ENCODE peak calls at places on chromosomes 4 and X, in four cellular contexts. One of them, this sample, is unnamed.

GRCh38 chr4:1531683-1532548 is 125.7 kb upstream of the NKX1-1 start:
- DNase-seq in HepG2: no peak
- DNase-seq in K562: no peak
- DNase-seq in GM12878: no peak
- DNase-seq in this sample: peak

GRCh38 chr4:94673961-94674360 is 83.8 kb upstream of the BMPR1B start:
- DNase-seq in HepG2: no peak
- DNase-seq in K562: no peak
- DNase-seq in GM12878: no peak
- DNase-seq in this sample: no peak

GRCh38 chr4:22574880-22575279 is 59.0 kb upstream of the ADGRA3 start:
- DNase-seq in HepG2: no peak
- DNase-seq in K562: no peak
- DNase-seq in GM12878: no peak
- DNase-seq in this sample: no peak

GRCh38 chr4:96154676-96155075 is 314.8 kb downstream of the PDHA2 start:
- DNase-seq in HepG2: no peak
- DNase-seq in K562: no peak
- DNase-seq in GM12878: no peak
- DNase-seq in this sample: no peak

GRCh38 chr4:2045518-2045951 is 13.6 kb upstream of the NAT8L start:
- DNase-seq in HepG2: no peak
- DNase-seq in K562: no peak
- DNase-seq in GM12878: no peak
- DNase-seq in this sample: no peak

GRCh38 chr4:3688018-3688998 is 77.9 kb upstream of the ADRA2C start:
- DNase-seq in HepG2: no peak
- DNase-seq in K562: peak
- DNase-seq in GM12878: no peak
- DNase-seq in this sample: peak

GRCh38 chrX:12026481-12026880 is 111.8 kb upstream of the FRMPD4 start:
- DNase-seq in HepG2: no peak
- DNase-seq in K562: no peak
- DNase-seq in GM12878: no peak
- DNase-seq in this sample: no peak

GRCh38 chr4:95508421-95508820 is 40.4 kb downstream of the UNC5C start:
- DNase-seq in HepG2: no peak
- DNase-seq in K562: no peak
- DNase-seq in GM12878: no peak
- DNase-seq in this sample: no peak

GRCh38 chr4:46648088-46648744 is 258.3 kb upstream of the GABRA2 start:
- DNase-seq in HepG2: peak
- DNase-seq in K562: peak
- DNase-seq in GM12878: no peak
- DNase-seq in this sample: peak

GRCh38 chr4:94452476-94453300 is 946 bp downstream of the PDLIM5 start:
- DNase-seq in HepG2: peak
- DNase-seq in K562: peak
- DNase-seq in GM12878: no peak
- DNase-seq in this sample: peak

GRCh38 chrX:25020391-25021131 is 4.8 kb upstream of the ARX start:
- DNase-seq in HepG2: no peak
- DNase-seq in K562: peak
- DNase-seq in GM12878: no peak
- DNase-seq in this sample: peak

GRCh38 chrX:13463608-13464007 is 105.8 kb upstream of the EGFL6 start:
- DNase-seq in HepG2: no peak
- DNase-seq in K562: no peak
- DNase-seq in GM12878: no peak
- DNase-seq in this sample: no peak

GRCh38 chr4:23878235-23878861 is 11.5 kb downstream of the PPARGC1A start:
- DNase-seq in HepG2: no peak
- DNase-seq in K562: no peak
- DNase-seq in GM12878: no peak
- DNase-seq in this sample: no peak

GRCh38 chr4:8917321-8917811 is 45.7 kb upstream of the HMX1 start:
- DNase-seq in HepG2: no peak
- DNase-seq in K562: no peak
- DNase-seq in GM12878: no peak
- DNase-seq in this sample: no peak

GRCh38 chr4:78059524-78059889 is 2.4 kb downstream of the FRAS1 start:
- DNase-seq in HepG2: peak
- DNase-seq in K562: peak
- DNase-seq in GM12878: no peak
- DNase-seq in this sample: peak

GRCh38 chr4:185535818-185536729 is 767 bp upstream of the PDLIM3 start:
- DNase-seq in HepG2: no peak
- DNase-seq in K562: no peak
- DNase-seq in GM12878: no peak
- DNase-seq in this sample: no peak

GRCh38 chr4:121943941-121944340 is 7.9 kb downstream of the TRPC3 start:
- DNase-seq in HepG2: peak
- DNase-seq in K562: peak
- DNase-seq in GM12878: no peak
- DNase-seq in this sample: peak

GRCh38 chrX:109626637-109627036 is 1.7 kb upstream of the KCNE5 start:
- DNase-seq in HepG2: no peak
- DNase-seq in K562: peak
- DNase-seq in GM12878: no peak
- DNase-seq in this sample: no peak

GRCh38 chrX:34875204-34875603 is 67.4 kb upstream of the FAM47B start:
- DNase-seq in HepG2: no peak
- DNase-seq in K562: no peak
- DNase-seq in GM12878: no peak
- DNase-seq in this sample: no peak

GRCh38 chr4:79893441-79893840 is 179.6 kb downstream of the ANTXR2 start:
- DNase-seq in HepG2: no peak
- DNase-seq in K562: no peak
- DNase-seq in GM12878: no peak
- DNase-seq in this sample: no peak

GRCh38 chr4:153326513-153326912 is 18.0 kb upstream of the MND1 start:
- DNase-seq in HepG2: no peak
- DNase-seq in K562: no peak
- DNase-seq in GM12878: no peak
- DNase-seq in this sample: no peak

GRCh38 chr4:113645771-113646455 is 115.6 kb downstream of the CAMK2D start:
- DNase-seq in HepG2: peak
- DNase-seq in K562: peak
- DNase-seq in GM12878: no peak
- DNase-seq in this sample: no peak

GRCh38 chrX:67544871-67545771 is 1.3 kb downstream of the AR start:
- DNase-seq in HepG2: no peak
- DNase-seq in K562: peak
- DNase-seq in GM12878: no peak
- DNase-seq in this sample: peak

GRCh38 chr4:165606465-165607205 is 227.8 kb downstream of the CPE start:
- DNase-seq in HepG2: no peak
- DNase-seq in K562: no peak
- DNase-seq in GM12878: no peak
- DNase-seq in this sample: no peak

GRCh38 chr4:40672528-40673522 is 43.2 kb upstream of the RBM47 start:
- DNase-seq in HepG2: peak
- DNase-seq in K562: peak
- DNase-seq in GM12878: peak
- DNase-seq in this sample: peak

GRCh38 chr4:167802463-167803212 is 289.7 kb upstream of the ANXA10 start:
- DNase-seq in HepG2: no peak
- DNase-seq in K562: no peak
- DNase-seq in GM12878: no peak
- DNase-seq in this sample: no peak

GRCh38 chr4:25452081-25452480 is 75.0 kb downstream of the ANAPC4 start:
- DNase-seq in HepG2: no peak
- DNase-seq in K562: no peak
- DNase-seq in GM12878: no peak
- DNase-seq in this sample: no peak

GRCh38 chr4:154618708-154619315 is 6.4 kb upstream of the FGG start:
- DNase-seq in HepG2: peak
- DNase-seq in K562: peak
- DNase-seq in GM12878: peak
- DNase-seq in this sample: peak

GRCh38 chr4:76830612-76831474 is 67.1 kb downstream of the SOWAHB start:
- DNase-seq in HepG2: peak
- DNase-seq in K562: no peak
- DNase-seq in GM12878: no peak
- DNase-seq in this sample: no peak

GRCh38 chrX:45050558-45050957 is 150.1 kb downstream of the DIPK2B start:
- DNase-seq in HepG2: no peak
- DNase-seq in K562: no peak
- DNase-seq in GM12878: no peak
- DNase-seq in this sample: no peak

GRCh38 chr4:152436384-152436783 is 99.5 kb downstream of the FBXW7 start:
- DNase-seq in HepG2: no peak
- DNase-seq in K562: no peak
- DNase-seq in GM12878: no peak
- DNase-seq in this sample: peak

GRCh38 chrX:129698150-129698549 is 40.6 kb upstream of the XPNPEP2 start:
- DNase-seq in HepG2: peak
- DNase-seq in K562: no peak
- DNase-seq in GM12878: no peak
- DNase-seq in this sample: no peak

GRCh38 chr4:186201535-186202230 is 10.3 kb downstream of the CYP4V2 start:
- DNase-seq in HepG2: peak
- DNase-seq in K562: peak
- DNase-seq in GM12878: no peak
- DNase-seq in this sample: peak

GRCh38 chr4:673349-674091 is 556 bp downstream of the ATP5ME start:
- DNase-seq in HepG2: peak
- DNase-seq in K562: peak
- DNase-seq in GM12878: no peak
- DNase-seq in this sample: no peak

GRCh38 chrX:56228914-56229313 is 3.2 kb upstream of the KLF8 start:
- DNase-seq in HepG2: no peak
- DNase-seq in K562: no peak
- DNase-seq in GM12878: no peak
- DNase-seq in this sample: no peak

GRCh38 chr4:105765690-105766407 is 57.3 kb downstream of the GSTCD start:
- DNase-seq in HepG2: peak
- DNase-seq in K562: peak
- DNase-seq in GM12878: no peak
- DNase-seq in this sample: no peak

GRCh38 chr4:145130788-145131398 is 32.8 kb downstream of the ABCE1 start:
- DNase-seq in HepG2: no peak
- DNase-seq in K562: peak
- DNase-seq in GM12878: no peak
- DNase-seq in this sample: no peak

GRCh38 chr4:79209822-79210635 is 115.8 kb downstream of the NAA11 start:
- DNase-seq in HepG2: peak
- DNase-seq in K562: peak
- DNase-seq in GM12878: no peak
- DNase-seq in this sample: no peak

DNA sequence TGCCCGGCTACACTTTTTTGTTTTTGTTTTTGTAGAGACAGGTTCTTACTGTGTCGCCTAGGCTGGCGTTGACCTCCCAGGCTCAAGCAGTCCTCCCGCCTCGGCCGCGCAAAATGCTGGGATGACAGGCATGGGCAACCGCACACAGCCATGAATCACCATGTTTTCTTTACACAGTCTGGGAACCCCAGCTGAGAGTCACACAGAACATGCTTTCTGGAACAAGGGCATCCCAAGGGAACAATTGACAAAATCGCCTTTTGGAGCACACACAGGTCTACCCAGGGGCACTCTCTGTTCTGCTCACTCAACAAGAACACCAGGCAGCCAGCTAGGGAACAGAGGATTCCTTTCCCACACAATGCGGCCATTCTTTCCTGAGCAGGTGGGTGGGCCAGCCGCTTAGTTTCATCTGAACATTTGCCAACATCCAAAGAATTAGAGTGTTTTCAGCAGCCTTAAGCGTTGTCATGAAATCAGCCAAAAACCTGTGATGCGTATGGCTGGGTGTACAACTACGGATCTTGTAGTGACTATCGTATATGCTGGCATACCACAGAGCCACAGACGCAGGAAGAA is 15.7 kb downstream of the PRKX start:
- DNase-seq in HepG2: no peak
- DNase-seq in K562: no peak
- DNase-seq in GM12878: no peak
- DNase-seq in this sample: no peak
- TF ChIP-seq SP1 in HepG2: no peak
- TF ChIP-seq SP1 in K562: no peak
- TF ChIP-seq SP1 in GM12878: no peak
- TF ChIP-seq SP1 in this sample: no peak

GRCh38 chr4:31343058-31343457 is 622.9 kb downstream of the PCDH7 start:
- DNase-seq in HepG2: no peak
- DNase-seq in K562: no peak
- DNase-seq in GM12878: no peak
- DNase-seq in this sample: no peak
- TF ChIP-seq ESRRA in HepG2: no peak
- TF ChIP-seq ESRRA in K562: no peak
- TF ChIP-seq ESRRA in GM12878: no peak
- TF ChIP-seq ESRRA in this sample: no peak

DNA sequence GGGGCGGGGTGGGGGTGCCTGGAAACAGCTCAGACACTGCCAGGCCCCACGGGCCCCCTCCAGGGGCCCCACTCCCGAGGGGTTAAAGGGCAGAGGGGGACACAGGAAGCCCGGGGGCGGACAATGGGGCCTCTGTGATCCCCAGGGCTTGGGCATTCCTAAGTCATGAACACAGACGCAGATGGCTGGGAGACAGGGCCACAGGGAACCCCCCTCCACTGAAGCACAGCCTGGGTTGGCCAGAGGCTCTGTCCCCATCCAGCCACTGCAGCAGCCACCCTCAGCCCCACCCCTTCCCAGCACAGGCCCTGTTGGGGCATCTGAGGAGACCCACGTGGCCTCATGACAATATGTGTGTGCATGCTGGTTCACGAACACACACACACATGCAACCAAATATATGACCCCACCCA is 3.9 kb downstream of the L1CAM start:
- DNase-seq in HepG2: peak
- DNase-seq in K562: no peak
- DNase-seq in GM12878: no peak
- DNase-seq in this sample: no peak
- TF ChIP-seq MAX in HepG2: peak
- TF ChIP-seq MAX in K562: no peak
- TF ChIP-seq MAX in GM12878: no peak
- TF ChIP-seq MAX in this sample: no peak

DNA sequence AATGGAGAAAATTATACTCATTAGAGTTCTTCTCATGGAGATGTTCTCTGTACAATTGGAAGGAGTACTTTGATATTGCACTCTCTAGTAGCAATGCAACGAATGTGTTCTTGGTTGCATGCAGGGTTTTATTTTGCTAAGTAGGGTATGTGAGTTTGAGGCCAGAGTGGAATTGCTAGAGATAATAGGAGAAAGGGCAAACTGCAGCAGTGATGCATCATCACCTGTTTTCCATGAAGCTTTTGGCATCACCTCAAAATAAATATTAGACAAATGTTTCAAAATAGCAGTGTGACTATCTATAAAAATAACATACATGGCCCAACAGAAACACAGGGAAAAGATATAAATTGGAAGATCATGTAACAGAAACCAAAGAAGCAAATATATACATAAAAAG is 93.3 kb downstream of the TIGD2 start:
- DNase-seq in HepG2: no peak
- DNase-seq in K562: no peak
- DNase-seq in GM12878: no peak
- DNase-seq in this sample: no peak
- TF ChIP-seq SP1 in HepG2: no peak
- TF ChIP-seq SP1 in K562: no peak
- TF ChIP-seq SP1 in GM12878: no peak
- TF ChIP-seq SP1 in this sample: no peak